ENCODE peak calls at places on chromosome 21, in seven cellular contexts. X is GDM1, Q is Right ventricle myocardium superior, E is NB4, N is HFF-Myc, Z is EL, U is NCI-H2171. G is an unnamed sample.

GRCh38 chr21:15029077-15029476 is 35.7 kb downstream of the NRIP1 start:
- DNase-seq in E (no peak), Q (no peak), U (no peak), X (no peak), N (no peak), Z (no peak), G (no peak)

GRCh38 chr21:29558331-29558730 is 259.6 kb downstream of the BACH1 start:
- DNase-seq in E (no peak), U (peak; percentile 1), X (no peak), Z (no peak), Q (no peak), N (no peak), G (no peak)

GRCh38 chr21:44199448-44199847 is 41.3 kb downstream of the ICOSLG start:
- DNase-seq in Z (no peak), E (no peak), U (no peak), X (no peak), Q (no peak), N (no peak), G (no peak)

GRCh38 chr21:31351438-31351837 is 7.4 kb upstream of the TIAM1 start:
- DNase-seq in Z (peak; percentile 83), U (no peak), X (no peak), N (no peak), Q (no peak), E (no peak), G (no peak)

GRCh38 chr21:36039861-36040260 is 20.5 kb downstream of the SETD4 start:
- DNase-seq in Q (no peak), N (no peak), Z (no peak), U (no peak), X (no peak), E (no peak), G (no peak)

GRCh38 chr21:35178098-35178497 is 129.0 kb upstream of the RUNX1 start:
- DNase-seq in N (no peak), E (no peak), Q (no peak), X (no peak), Z (no peak), U (no peak), G (no peak)

GRCh38 chr21:46620846-46621245 is 14.6 kb upstream of the PRMT2 start:
- DNase-seq in N (no peak), Q (no peak), U (no peak), X (no peak), E (no peak), Z (no peak), G (no peak)

GRCh38 chr21:26732442-26733221 is 112.6 kb downstream of the ADAMTS1 start:
- DNase-seq in U (no peak), N (no peak), X (no peak), Z (peak; percentile 58), E (peak; percentile 22), Q (peak; percentile 50), G (no peak)

GRCh38 chr21:44054710-44055109 is 42.6 kb downstream of the TRAPPC10 start:
- DNase-seq in N (no peak), E (no peak), U (no peak), X (no peak), Z (peak; percentile 13), Q (no peak), G (no peak)

GRCh38 chr21:43728467-43729390 is 9.8 kb downstream of the PDXK start:
- DNase-seq in E (peak; percentile 98), X (peak; percentile 76), U (peak; percentile 87), Z (peak; percentile 99), N (peak; percentile 85), Q (peak; percentile 96), G (peak; percentile 90)

GRCh38 chr21:45111703-45112102 is 37.3 kb downstream of the ADARB1 start:
- DNase-seq in U (peak; percentile 31), Z (no peak), E (no peak), X (no peak), Q (no peak), N (no peak), G (no peak)

GRCh38 chr21:36705679-36706481 is 7.0 kb downstream of the SIM2 start:
- DNase-seq in Q (no peak), X (no peak), E (peak; percentile 48), U (no peak), Z (no peak), N (no peak), G (no peak)

GRCh38 chr21:34544032-34544496 is 32.1 kb upstream of the KCNE1 start:
- DNase-seq in X (peak; percentile 15), N (peak; percentile 62), E (peak; percentile 72), Z (peak; percentile 79), Q (no peak), U (peak; percentile 59), G (no peak)

GRCh38 chr21:29221259-29221744 is 77.4 kb upstream of the BACH1 start:
- DNase-seq in N (no peak), Q (no peak), X (no peak), U (no peak), Z (peak; percentile 94), E (no peak), G (no peak)

GRCh38 chr21:41630917-41631316 is 123.0 kb upstream of the TMPRSS2 start:
- DNase-seq in Z (no peak), X (no peak), E (no peak), N (no peak), Q (no peak), U (no peak), G (no peak)

G was measured in AG09319.